ENCODE peak calls at places on chromosomes 5 and 9, in four cellular contexts. W is EL, Y is T-cell, D is HAP-1. Z is an unnamed sample.

GRCh38 chr9:27019589-27019988 is 14.1 kb upstream of the LRRC19 start:
- DNase-seq in W (no peak), Y (no peak), D (no peak), Z (peak)

GRCh38 chr9:224540-225520 is 10.2 kb downstream of the DOCK8 start:
- DNase-seq in W (no peak), Y (no peak), D (no peak), Z (peak)

GRCh38 chr5:125058185-125058826 is 311.9 kb upstream of the ZNF608 start:
- DNase-seq in W (peak), Y (no peak), D (peak), Z (peak)

GRCh38 chr9:73011346-73011745 is 58.5 kb upstream of the ALDH1A1 start:
- DNase-seq in W (peak), Y (no peak), D (no peak), Z (peak)

GRCh38 chr9:37994639-37995347 is 74.2 kb downstream of the SHB start:
- DNase-seq in W (peak), Y (no peak), D (no peak), Z (peak)

GRCh38 chr9:129584136-129584535 is 36.8 kb downstream of the C9orf50 start:
- DNase-seq in W (peak), Y (peak), D (peak), Z (peak)

GRCh38 chr5:157977957-157978505 is 119.1 kb upstream of the CLINT1 start:
- DNase-seq in W (no peak), Y (no peak), D (no peak), Z (peak)

GRCh38 chr9:113425072-113425471 is 14.5 kb downstream of the C9orf43 start:
- DNase-seq in W (no peak), Y (no peak), D (no peak), Z (no peak)

GRCh38 chr5:45376463-45376862 is 319.7 kb downstream of the HCN1 start:
- DNase-seq in W (no peak), Y (no peak), D (no peak), Z (peak)

GRCh38 chr9:84953797-84954695 is 284.5 kb downstream of the NTRK2 start:
- DNase-seq in W (peak), Y (peak), D (peak), Z (peak)

Z was measured in M059J.